ENCODE peak calls at places on chromosomes 6 and 20, in ten cellular contexts. S is esophagus muscularis mucosa, B is stomach, H is WERI-Rb-1, F is upper lobe of right lung, T is heart left ventricle, R is fibroblast of lung, E is adrenal gland, Q is brain microvascular endothelial cell, K is AG04450. L is an unnamed sample.
A peak's percentile ranks its signal among the peaks of the same experiment; 100 is the strongest.

GRCh38 chr6:34246563-34247391 is 2.0 kb downstream of the SMIM29 start:
- DNase-seq in S (no peak), B (no peak), H (peak; percentile 98), F (no peak), T (peak; percentile 37), R (no peak), E (no peak), Q (peak; percentile 28), K (no peak), L (no peak)

GRCh38 chr6:167441653-167442644 is 117.1 kb downstream of the TTLL2 start:
- DNase-seq in S (peak; percentile 81), B (no peak), H (no peak), F (no peak), T (no peak), R (no peak), E (no peak), Q (no peak), K (no peak), L (peak; percentile 28)

GRCh38 chr6:153210083-153210482 is 79.0 kb upstream of the RGS17 start:
- DNase-seq in S (no peak), B (no peak), H (no peak), F (no peak), T (no peak), R (peak; percentile 54), E (no peak), Q (peak; percentile 11), K (peak; percentile 1), L (no peak)

GRCh38 chr6:2896741-2897140 is 6.4 kb downstream of the SERPINB9 start:
- DNase-seq in S (peak; percentile 14), B (no peak), H (no peak), F (no peak), T (no peak), R (no peak), E (no peak), Q (no peak), K (no peak), L (no peak)

GRCh38 chr6:21327326-21328140 is 266.0 kb upstream of the SOX4 start:
- DNase-seq in S (no peak), B (no peak), H (no peak), F (no peak), T (no peak), R (no peak), E (no peak), Q (no peak), K (no peak), L (no peak)

GRCh38 chr6:50602191-50602810 is 111.0 kb upstream of the TFAP2D start:
- DNase-seq in S (no peak), B (no peak), H (peak; percentile 12), F (no peak), T (no peak), R (peak; percentile 51), E (no peak), Q (peak; percentile 31), K (no peak), L (no peak)

GRCh38 chr6:118551063-118551672 is 3.1 kb downstream of the PLN start:
- DNase-seq in S (no peak), B (no peak), H (no peak), F (no peak), T (no peak), R (peak; percentile 83), E (no peak), Q (peak; percentile 53), K (peak; percentile 44), L (no peak)

GRCh38 chr20:63750807-63751470 is 11.4 kb downstream of the SLC2A4RG start:
- DNase-seq in S (no peak), B (no peak), H (no peak), F (no peak), T (no peak), R (no peak), E (no peak), Q (no peak), K (no peak), L (no peak)

GRCh38 chr20:2460752-2461424 is 9.7 kb downstream of the SNRPB start:
- DNase-seq in S (no peak), B (no peak), H (no peak), F (no peak), T (no peak), R (no peak), E (no peak), Q (no peak), K (no peak), L (no peak)

GRCh38 chr6:132446136-132446535 is 44.9 kb upstream of the MOXD1 start:
- DNase-seq in S (no peak), B (no peak), H (no peak), F (no peak), T (no peak), R (no peak), E (no peak), Q (no peak), K (no peak), L (no peak)

GRCh38 chr6:137717074-137718073 is 149.7 kb upstream of the TNFAIP3 start:
- DNase-seq in S (no peak), B (no peak), H (no peak), F (no peak), T (no peak), R (no peak), E (no peak), Q (no peak), K (no peak), L (no peak)

GRCh38 chr6:115551510-115551909 is 509.2 kb downstream of the FRK start:
- DNase-seq in S (no peak), B (no peak), H (no peak), F (no peak), T (no peak), R (peak; percentile 30), E (no peak), Q (no peak), K (no peak), L (no peak)

DNA sequence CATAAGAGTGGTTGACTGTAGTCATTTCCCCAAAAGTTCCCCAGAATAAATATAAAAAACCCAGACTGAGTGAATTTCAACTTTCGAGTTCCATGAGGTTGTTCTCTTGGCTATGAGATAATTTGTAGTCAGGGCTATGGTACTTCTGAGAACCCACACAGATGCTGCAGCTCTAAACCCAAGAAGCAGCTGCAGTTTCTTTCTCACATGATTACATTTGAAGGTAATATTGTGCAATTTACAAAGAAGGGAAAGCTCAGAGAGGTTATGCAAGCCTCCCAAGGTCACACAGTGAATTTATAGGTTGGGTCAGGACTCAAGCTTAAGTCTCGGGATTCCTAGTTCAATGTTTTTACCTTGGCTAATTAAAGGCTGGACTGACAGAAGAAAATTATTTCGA is 29.7 kb upstream of the CD93 start:
- DNase-seq in S (no peak), B (no peak), H (no peak), F (no peak), T (no peak), R (peak; percentile 53), E (no peak), Q (no peak), K (peak; percentile 11), L (no peak)
- H3K27me3 ChIP-seq in S (no peaks in the 10 kb centered on the region), B (no peaks in the 10 kb centered on the region), H (no peaks in the 10 kb centered on the region), F (no peaks in the 10 kb centered on the region), T (no peaks in the 10 kb centered on the region), R (no peaks in the 10 kb centered on the region), E (no peaks in the 10 kb centered on the region), Q (no peaks in the 10 kb centered on the region), K (peaks cover 2% of the 10 kb centered on the region), L (no peaks in the 10 kb centered on the region)

GRCh38 chr6:88238065-88238464 is 71.9 kb upstream of the CNR1 start:
- DNase-seq in S (no peak), B (no peak), H (peak; percentile 34), F (no peak), T (no peak), R (no peak), E (no peak), Q (peak; percentile 12), K (no peak), L (peak; percentile 37)
- TF ChIP-seq CTCF in S (no peak), B (no peak), H (peak; percentile 72), F (peak; percentile 44), T (no peak), R (no peak), E (no peak), Q (peak; percentile 51), K (no peak), L (no peak)

GRCh38 chr20:38615283-38615682 is 13.7 kb downstream of the ARHGAP40 start:
- DNase-seq in S (no peak), B (no peak), H (no peak), F (no peak), T (no peak), R (no peak), E (no peak), Q (no peak), K (no peak), L (no peak)
- H3K27me3 ChIP-seq in S (peaks cover 53% of the 10 kb centered on the region), B (no peaks in the 10 kb centered on the region), H (no peaks in the 10 kb centered on the region), F (peaks cover 4% of the 10 kb centered on the region), T (no peaks in the 10 kb centered on the region), R (peaks cover 3% of the 10 kb centered on the region), E (peaks cover 21% of the 10 kb centered on the region), Q (peaks cover 11% of the 10 kb centered on the region), K (peaks cover 13% of the 10 kb centered on the region), L (no peaks in the 10 kb centered on the region)

GRCh38 chr20:14264869-14265268 is 72.5 kb downstream of the FLRT3 start:
- DNase-seq in S (no peak), B (no peak), H (no peak), F (no peak), T (no peak), R (peak; percentile 28), E (no peak), Q (peak; percentile 0), K (no peak), L (no peak)
- TF ChIP-seq CTCF in S (peak; percentile 26), B (no peak), H (no peak), F (peak; percentile 14), T (no peak), R (peak; percentile 42), E (no peak), Q (peak; percentile 48), K (peak; percentile 56), L (no peak)

GRCh38 chr6:41457303-41457670 is 88.9 kb upstream of the FOXP4 start:
- DNase-seq in S (no peak), B (no peak), H (no peak), F (no peak), T (no peak), R (no peak), E (no peak), Q (no peak), K (no peak), L (no peak)
- H3K27me3 ChIP-seq in S (no peaks in the 10 kb centered on the region), B (no peaks in the 10 kb centered on the region), H (peaks cover 37% of the 10 kb centered on the region), F (no peaks in the 10 kb centered on the region), T (no peaks in the 10 kb centered on the region), R (peaks cover 9% of the 10 kb centered on the region), E (no peaks in the 10 kb centered on the region), Q (peaks cover 8% of the 10 kb centered on the region), K (peaks cover 16% of the 10 kb centered on the region), L (no peaks in the 10 kb centered on the region)

DNA sequence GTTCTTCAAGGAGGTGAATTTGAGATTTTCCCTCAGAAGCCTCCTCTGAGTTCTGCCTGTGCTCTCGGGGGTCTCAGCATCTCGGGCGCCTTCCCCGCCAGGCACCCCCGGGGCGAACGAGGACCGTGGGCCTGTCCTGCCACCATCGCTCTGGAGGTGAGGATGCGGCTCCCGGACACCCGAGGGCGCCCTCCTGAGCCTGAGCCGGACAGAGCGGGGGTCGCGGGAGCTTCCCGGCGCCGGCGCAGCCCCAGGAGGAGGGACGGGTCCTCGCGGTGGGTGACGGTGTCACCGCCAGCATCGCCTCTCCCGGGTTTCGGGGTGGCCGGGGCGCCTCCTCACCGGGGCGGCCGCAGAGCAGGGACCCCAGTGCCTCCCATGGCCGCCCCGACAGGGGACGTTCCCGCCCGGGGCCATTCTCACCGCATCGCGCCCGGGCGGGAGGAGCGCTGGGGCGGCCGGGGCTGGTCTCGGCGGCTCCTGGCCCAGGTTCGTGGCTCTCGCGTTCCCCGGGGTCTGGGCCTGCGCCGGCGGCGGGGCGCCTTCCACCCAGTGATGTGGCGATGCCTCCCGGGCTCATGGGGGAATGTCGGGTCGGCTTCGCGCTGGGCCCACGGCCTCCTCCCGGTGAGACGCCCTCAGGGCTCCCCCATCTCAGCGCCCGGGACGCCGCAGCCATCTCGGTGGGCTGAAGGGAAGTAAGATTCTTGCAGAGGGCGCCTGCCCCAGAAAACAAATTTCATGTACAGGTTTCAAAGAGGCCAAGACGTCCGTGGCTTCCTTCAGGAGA is 210.5 kb downstream of the ERMARD start:
- DNase-seq in S (no peak), B (peak; percentile 24), H (no peak), F (peak; percentile 67), T (peak; percentile 48), R (no peak), E (no peak), Q (no peak), K (no peak), L (no peak)
- TF ChIP-seq CTCF in S (peak; percentile 50), B (peak; percentile 45), H (peak; percentile 4), F (peak; percentile 53), T (peak; percentile 75), R (no peak), E (no peak), Q (no peak), K (no peak), L (peak; percentile 43)

L was measured in testis.